ENCODE peak calls at places on chromosomes 2 and 18, in nine cellular contexts. One of them, this sample, is unnamed.

GRCh38 chr2:82789886-82790276 is 1669.2 kb downstream of the SUCLG1 start:
- DNase-seq in prostate gland: no peak
- DNase-seq in endothelial cell of umbilical vein: no peak
- DNase-seq in SK-N-SH: no peak
- DNase-seq in breast epithelium: no peak
- DNase-seq in sigmoid colon: no peak
- DNase-seq in K562: no peak
- DNase-seq in H1: no peak
- DNase-seq in HCT116: no peak
- DNase-seq in this sample: no peak

GRCh38 chr2:118310016-118310877 is 222.0 kb downstream of the INSIG2 start:
- DNase-seq in HCT116: no peak
- DNase-seq in K562: peak
- DNase-seq in sigmoid colon: no peak
- DNase-seq in endothelial cell of umbilical vein: peak
- DNase-seq in breast epithelium: no peak
- DNase-seq in prostate gland: no peak
- DNase-seq in H1: peak
- DNase-seq in SK-N-SH: peak
- DNase-seq in this sample: peak

GRCh38 chr18:66966171-66966570 is 362.3 kb upstream of the CDH19 start:
- DNase-seq in endothelial cell of umbilical vein: no peak
- DNase-seq in HCT116: no peak
- DNase-seq in prostate gland: no peak
- DNase-seq in SK-N-SH: no peak
- DNase-seq in breast epithelium: no peak
- DNase-seq in K562: no peak
- DNase-seq in sigmoid colon: no peak
- DNase-seq in H1: no peak
- DNase-seq in this sample: no peak

GRCh38 chr2:96815326-96816126 is 542 bp upstream of the CNNM3 start:
- DNase-seq in breast epithelium: no peak
- DNase-seq in sigmoid colon: no peak
- DNase-seq in K562: peak
- DNase-seq in endothelial cell of umbilical vein: no peak
- DNase-seq in prostate gland: peak
- DNase-seq in H1: no peak
- DNase-seq in SK-N-SH: peak
- DNase-seq in HCT116: no peak
- DNase-seq in this sample: no peak

GRCh38 chr2:15302154-15302553 is 259.0 kb downstream of the NBAS start:
- DNase-seq in prostate gland: no peak
- DNase-seq in sigmoid colon: no peak
- DNase-seq in K562: peak
- DNase-seq in endothelial cell of umbilical vein: no peak
- DNase-seq in breast epithelium: no peak
- DNase-seq in HCT116: no peak
- DNase-seq in SK-N-SH: no peak
- DNase-seq in H1: no peak
- DNase-seq in this sample: no peak

GRCh38 chr2:230471074-230471473 is 55.1 kb downstream of the SP100 start:
- DNase-seq in prostate gland: no peak
- DNase-seq in breast epithelium: no peak
- DNase-seq in SK-N-SH: no peak
- DNase-seq in endothelial cell of umbilical vein: no peak
- DNase-seq in K562: no peak
- DNase-seq in H1: no peak
- DNase-seq in sigmoid colon: no peak
- DNase-seq in HCT116: no peak
- DNase-seq in this sample: no peak

GRCh38 chr2:16338026-16338425 is 327.6 kb downstream of the CYRIA start:
- DNase-seq in breast epithelium: no peak
- DNase-seq in H1: no peak
- DNase-seq in prostate gland: no peak
- DNase-seq in SK-N-SH: no peak
- DNase-seq in K562: no peak
- DNase-seq in endothelial cell of umbilical vein: no peak
- DNase-seq in HCT116: no peak
- DNase-seq in sigmoid colon: no peak
- DNase-seq in this sample: no peak

GRCh38 chr2:241728627-241729026 is 5.8 kb upstream of the D2HGDH start:
- DNase-seq in SK-N-SH: peak
- DNase-seq in sigmoid colon: no peak
- DNase-seq in H1: no peak
- DNase-seq in prostate gland: no peak
- DNase-seq in K562: no peak
- DNase-seq in breast epithelium: no peak
- DNase-seq in endothelial cell of umbilical vein: peak
- DNase-seq in HCT116: no peak
- DNase-seq in this sample: no peak

GRCh38 chr2:96345403-96345802 is 9.8 kb downstream of the NCAPH start:
- DNase-seq in prostate gland: no peak
- DNase-seq in SK-N-SH: no peak
- DNase-seq in HCT116: no peak
- DNase-seq in H1: no peak
- DNase-seq in endothelial cell of umbilical vein: no peak
- DNase-seq in breast epithelium: no peak
- DNase-seq in K562: no peak
- DNase-seq in sigmoid colon: no peak
- DNase-seq in this sample: no peak

GRCh38 chr18:37219257-37219656 is 346.3 kb downstream of the CELF4 start:
- DNase-seq in HCT116: no peak
- DNase-seq in breast epithelium: no peak
- DNase-seq in K562: no peak
- DNase-seq in SK-N-SH: no peak
- DNase-seq in H1: no peak
- DNase-seq in sigmoid colon: no peak
- DNase-seq in endothelial cell of umbilical vein: no peak
- DNase-seq in prostate gland: no peak
- DNase-seq in this sample: no peak

GRCh38 chr18:37222383-37223378 is 342.9 kb downstream of the CELF4 start:
- DNase-seq in endothelial cell of umbilical vein: no peak
- DNase-seq in SK-N-SH: no peak
- DNase-seq in prostate gland: no peak
- DNase-seq in K562: no peak
- DNase-seq in breast epithelium: no peak
- DNase-seq in H1: no peak
- DNase-seq in HCT116: peak
- DNase-seq in sigmoid colon: no peak
- DNase-seq in this sample: no peak

DNA sequence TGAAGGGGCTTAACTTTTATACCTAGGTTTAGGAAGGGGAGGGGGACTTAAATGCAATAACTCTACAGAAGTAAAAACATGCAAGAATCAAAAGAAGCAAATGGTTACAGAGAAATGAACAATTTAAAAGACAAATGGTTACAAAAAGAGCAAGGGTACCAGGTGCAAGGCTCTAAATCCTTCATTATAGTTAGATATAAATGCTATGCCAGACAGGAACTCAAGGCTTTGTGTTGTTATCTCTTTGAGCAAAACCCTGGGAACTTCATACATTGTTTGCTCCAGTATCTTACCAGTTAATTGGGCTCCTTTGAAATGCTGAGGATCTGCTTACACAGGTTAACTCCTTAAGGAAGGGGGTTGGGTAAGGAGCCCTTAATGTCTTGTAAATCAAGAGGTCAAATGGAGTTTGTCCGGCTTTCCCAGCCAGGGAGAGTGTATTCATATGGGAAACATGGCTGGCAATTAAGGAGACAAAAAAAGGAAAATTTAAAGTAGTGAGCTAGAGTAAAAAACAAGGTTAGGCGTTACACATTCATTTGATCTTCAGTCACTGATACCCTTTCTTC is 347.5 kb downstream of the CELF4 start:
- DNase-seq in K562: no peak
- DNase-seq in breast epithelium: no peak
- DNase-seq in endothelial cell of umbilical vein: no peak
- DNase-seq in SK-N-SH: no peak
- DNase-seq in HCT116: no peak
- DNase-seq in sigmoid colon: no peak
- DNase-seq in prostate gland: no peak
- DNase-seq in H1: no peak
- DNase-seq in this sample: no peak
- TF ChIP-seq POLR2AphosphoS5 in K562: no peak
- TF ChIP-seq POLR2AphosphoS5 in breast epithelium: no peak
- TF ChIP-seq POLR2AphosphoS5 in endothelial cell of umbilical vein: no peak
- TF ChIP-seq POLR2AphosphoS5 in SK-N-SH: no peak
- TF ChIP-seq POLR2AphosphoS5 in HCT116: no peak
- TF ChIP-seq POLR2AphosphoS5 in sigmoid colon: no peak
- TF ChIP-seq POLR2AphosphoS5 in prostate gland: no peak
- TF ChIP-seq POLR2AphosphoS5 in H1: no peak
- TF ChIP-seq POLR2AphosphoS5 in this sample: no peak

GRCh38 chr2:144834954-144835633 is 315.2 kb upstream of the ZEB2 start:
- DNase-seq in SK-N-SH: no peak
- DNase-seq in K562: peak
- DNase-seq in HCT116: no peak
- DNase-seq in endothelial cell of umbilical vein: peak
- DNase-seq in H1: no peak
- DNase-seq in prostate gland: peak
- DNase-seq in breast epithelium: no peak
- DNase-seq in sigmoid colon: peak
- DNase-seq in this sample: peak
- H3K4me3 ChIP-seq in SK-N-SH: peak
- H3K4me3 ChIP-seq in K562: no peak
- H3K4me3 ChIP-seq in HCT116: no peak
- H3K4me3 ChIP-seq in endothelial cell of umbilical vein: no peak
- H3K4me3 ChIP-seq in H1: no peak
- H3K4me3 ChIP-seq in prostate gland: no peak
- H3K4me3 ChIP-seq in breast epithelium: peak
- H3K4me3 ChIP-seq in sigmoid colon: no peak
- H3K4me3 ChIP-seq in this sample: peak

DNA sequence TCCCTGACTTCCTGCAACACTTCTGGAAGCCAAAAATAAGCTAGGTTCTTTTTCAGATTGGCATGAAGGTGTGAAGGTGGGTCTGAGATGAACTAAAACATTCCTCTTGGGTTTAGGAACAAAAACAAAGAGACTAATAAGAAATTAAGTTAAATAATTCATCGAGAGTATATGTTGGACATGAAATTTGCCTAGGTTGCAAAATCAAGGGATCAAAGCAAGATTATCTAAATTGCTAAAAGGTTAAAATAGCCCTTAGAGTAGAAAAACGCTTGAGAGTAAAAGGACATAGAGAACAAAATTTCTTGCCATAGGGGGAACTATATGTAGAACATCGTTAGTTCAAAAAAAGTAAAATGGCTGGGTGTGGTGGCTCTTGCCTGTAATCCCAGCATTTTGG is 845.9 kb upstream of the NXPH2 start:
- DNase-seq in H1: no peak
- DNase-seq in endothelial cell of umbilical vein: no peak
- DNase-seq in breast epithelium: no peak
- DNase-seq in SK-N-SH: no peak
- DNase-seq in prostate gland: no peak
- DNase-seq in sigmoid colon: no peak
- DNase-seq in HCT116: no peak
- DNase-seq in K562: no peak
- DNase-seq in this sample: no peak
- TF ChIP-seq POLR2AphosphoS5 in H1: no peak
- TF ChIP-seq POLR2AphosphoS5 in endothelial cell of umbilical vein: no peak
- TF ChIP-seq POLR2AphosphoS5 in breast epithelium: no peak
- TF ChIP-seq POLR2AphosphoS5 in SK-N-SH: no peak
- TF ChIP-seq POLR2AphosphoS5 in prostate gland: no peak
- TF ChIP-seq POLR2AphosphoS5 in sigmoid colon: no peak
- TF ChIP-seq POLR2AphosphoS5 in HCT116: no peak
- TF ChIP-seq POLR2AphosphoS5 in K562: no peak
- TF ChIP-seq POLR2AphosphoS5 in this sample: no peak

GRCh38 chr2:5696351-5696740 is 4.2 kb downstream of the SOX11 start:
- DNase-seq in HCT116: no peak
- DNase-seq in prostate gland: no peak
- DNase-seq in endothelial cell of umbilical vein: no peak
- DNase-seq in breast epithelium: no peak
- DNase-seq in SK-N-SH: peak
- DNase-seq in H1: peak
- DNase-seq in K562: no peak
- DNase-seq in sigmoid colon: no peak
- DNase-seq in this sample: no peak

GRCh38 chr2:5695641-5696350 is 3.6 kb downstream of the SOX11 start:
- DNase-seq in SK-N-SH: peak
- DNase-seq in breast epithelium: no peak
- DNase-seq in prostate gland: no peak
- DNase-seq in HCT116: no peak
- DNase-seq in sigmoid colon: no peak
- DNase-seq in K562: no peak
- DNase-seq in endothelial cell of umbilical vein: no peak
- DNase-seq in H1: peak
- DNase-seq in this sample: no peak

GRCh38 chr2:5698171-5698570 is 6.0 kb downstream of the SOX11 start:
- DNase-seq in endothelial cell of umbilical vein: no peak
- DNase-seq in HCT116: no peak
- DNase-seq in H1: no peak
- DNase-seq in SK-N-SH: no peak
- DNase-seq in prostate gland: no peak
- DNase-seq in sigmoid colon: no peak
- DNase-seq in K562: no peak
- DNase-seq in breast epithelium: no peak
- DNase-seq in this sample: no peak

GRCh38 chr2:5696741-5697521 is 4.7 kb downstream of the SOX11 start:
- DNase-seq in SK-N-SH: peak
- DNase-seq in HCT116: no peak
- DNase-seq in K562: no peak
- DNase-seq in H1: peak
- DNase-seq in prostate gland: no peak
- DNase-seq in endothelial cell of umbilical vein: no peak
- DNase-seq in sigmoid colon: peak
- DNase-seq in breast epithelium: no peak
- DNase-seq in this sample: no peak

DNA sequence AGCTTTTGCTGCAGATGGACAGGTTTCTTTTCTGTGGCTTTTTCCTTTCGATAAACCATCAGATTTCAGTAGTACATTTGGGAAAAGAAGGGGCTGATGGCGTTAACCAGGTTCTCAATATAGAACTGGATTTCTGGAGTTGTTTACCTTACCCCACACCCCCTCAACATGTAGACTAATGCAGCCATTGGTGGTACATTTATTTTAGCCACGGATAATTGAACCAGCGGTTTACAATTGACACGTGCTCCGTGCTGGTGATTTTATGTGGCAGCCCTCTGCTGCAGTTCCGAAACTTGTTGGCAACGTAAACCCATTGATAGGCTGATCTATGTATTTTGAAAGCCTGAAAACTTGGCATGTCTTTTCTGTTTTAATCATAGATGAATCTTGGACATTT is 5.4 kb downstream of the SOX11 start:
- DNase-seq in SK-N-SH: no peak
- DNase-seq in prostate gland: no peak
- DNase-seq in HCT116: no peak
- DNase-seq in endothelial cell of umbilical vein: no peak
- DNase-seq in breast epithelium: no peak
- DNase-seq in K562: no peak
- DNase-seq in sigmoid colon: no peak
- DNase-seq in H1: no peak
- DNase-seq in this sample: no peak
- H3K4me3 ChIP-seq in SK-N-SH: peak
- H3K4me3 ChIP-seq in prostate gland: no peak
- H3K4me3 ChIP-seq in HCT116: no peak
- H3K4me3 ChIP-seq in endothelial cell of umbilical vein: no peak
- H3K4me3 ChIP-seq in breast epithelium: no peak
- H3K4me3 ChIP-seq in K562: no peak
- H3K4me3 ChIP-seq in sigmoid colon: no peak
- H3K4me3 ChIP-seq in H1: peak
- H3K4me3 ChIP-seq in this sample: peak